ENCODE peak calls at places on chromosomes 7 and 10, in ten cellular contexts. H, M, P, D, G, C, V, I, Y and Z are unnamed samples.

GRCh38 chr10:17425584-17426262 is 28.7 kb downstream of the ST8SIA6 start:
- DNase-seq in H (no peak), M (no peak), P (peak), D (no peak), G (peak), C (no peak), V (no peak), I (no peak), Y (no peak), Z (no peak)

GRCh38 chr7:150357277-150357676 is 11.3 kb upstream of the REPIN1 start:
- DNase-seq in H (no peak), M (no peak), P (no peak), D (no peak), G (peak), C (no peak), V (no peak), I (peak), Y (no peak), Z (no peak)

GRCh38 chr7:54960517-54960916 is 58.3 kb upstream of the EGFR start:
- DNase-seq in H (no peak), M (peak), P (no peak), D (no peak), G (no peak), C (no peak), V (peak), I (no peak), Y (no peak), Z (no peak)

GRCh38 chr10:113985342-113985844 is 58.3 kb upstream of the ADRB1 start:
- DNase-seq in H (no peak), M (no peak), P (no peak), D (no peak), G (no peak), C (no peak), V (no peak), I (no peak), Y (no peak), Z (no peak)

GRCh38 chr10:22218448-22218847 is 633 bp upstream of the EBLN1 start:
- DNase-seq in H (no peak), M (no peak), P (no peak), D (no peak), G (no peak), C (peak), V (peak), I (no peak), Y (no peak), Z (no peak)

GRCh38 chr7:2016761-2017482 is 215.8 kb downstream of the MAD1L1 start:
- DNase-seq in H (no peak), M (no peak), P (no peak), D (peak), G (no peak), C (no peak), V (no peak), I (no peak), Y (peak), Z (no peak)

GRCh38 chr10:113895018-113895417 is 40.6 kb downstream of the NHLRC2 start:
- DNase-seq in H (no peak), M (peak), P (no peak), D (no peak), G (no peak), C (no peak), V (peak), I (no peak), Y (no peak), Z (no peak)

GRCh38 chr10:36303896-36304295 is 661.8 kb upstream of the FZD8 start:
- DNase-seq in H (no peak), M (no peak), P (no peak), D (no peak), G (no peak), C (no peak), V (no peak), I (no peak), Y (no peak), Z (no peak)

GRCh38 chr10:103490986-103491314 is 2.6 kb upstream of the NEURL1 start:
- DNase-seq in H (no peak), M (no peak), P (no peak), D (no peak), G (no peak), C (no peak), V (no peak), I (no peak), Y (no peak), Z (no peak)

GRCh38 chr10:72173635-72174296 is 42.0 kb upstream of the ANAPC16 start:
- DNase-seq in H (no peak), M (peak), P (no peak), D (no peak), G (no peak), C (peak), V (peak), I (no peak), Y (no peak), Z (no peak)

GRCh38 chr7:84490661-84491060 is 296.1 kb upstream of the SEMA3A start:
- DNase-seq in H (no peak), M (peak), P (no peak), D (no peak), G (no peak), C (peak), V (peak), I (no peak), Y (no peak), Z (no peak)

GRCh38 chr10:122391875-122392274 is 17.4 kb downstream of the PLEKHA1 start:
- DNase-seq in H (no peak), M (no peak), P (no peak), D (no peak), G (no peak), C (no peak), V (no peak), I (no peak), Y (no peak), Z (no peak)

GRCh38 chr7:5429857-5430611 is 6.4 kb upstream of the TNRC18 start:
- DNase-seq in H (no peak), M (peak), P (no peak), D (peak), G (no peak), C (no peak), V (peak), I (no peak), Y (peak), Z (no peak)

GRCh38 chr10:103676851-103677417 is 178.4 kb downstream of the SH3PXD2A start:
- DNase-seq in H (no peak), M (peak), P (no peak), D (peak), G (no peak), C (no peak), V (peak), I (no peak), Y (no peak), Z (no peak)

GRCh38 chr7:105707967-105708580 is 126.8 kb upstream of the EFCAB10 start:
- DNase-seq in H (no peak), M (no peak), P (no peak), D (no peak), G (no peak), C (no peak), V (peak), I (no peak), Y (no peak), Z (no peak)

GRCh38 chr10:77237120-77237519 is 400.5 kb downstream of the KCNMA1 start:
- DNase-seq in H (no peak), M (no peak), P (no peak), D (no peak), G (no peak), C (no peak), V (no peak), I (no peak), Y (no peak), Z (no peak)

GRCh38 chr10:80165173-80165572 is 32.6 kb downstream of the PLAC9 start:
- DNase-seq in H (no peak), M (peak), P (no peak), D (no peak), G (no peak), C (no peak), V (peak), I (no peak), Y (no peak), Z (no peak)

GRCh38 chr7:153061913-153062528 is 302.5 kb downstream of the ACTR3B start:
- DNase-seq in H (no peak), M (no peak), P (no peak), D (no peak), G (no peak), C (no peak), V (no peak), I (no peak), Y (no peak), Z (no peak)

GRCh38 chr10:33157108-33157507 is 177.4 kb downstream of the NRP1 start:
- DNase-seq in H (no peak), M (peak), P (no peak), D (no peak), G (no peak), C (no peak), V (peak), I (no peak), Y (no peak), Z (no peak)

GRCh38 chr10:75246506-75246905 is 10.7 kb upstream of the COMTD1 start:
- DNase-seq in H (no peak), M (no peak), P (no peak), D (no peak), G (no peak), C (no peak), V (no peak), I (no peak), Y (peak), Z (no peak)

GRCh38 chr10:84654671-84655070 is 326.3 kb downstream of the CCSER2 start:
- DNase-seq in H (no peak), M (no peak), P (no peak), D (no peak), G (no peak), C (no peak), V (no peak), I (no peak), Y (no peak), Z (no peak)

GRCh38 chr7:42661312-42661711 is 250.6 kb downstream of the C7orf25 start:
- DNase-seq in H (no peak), M (peak), P (no peak), D (no peak), G (no peak), C (no peak), V (peak), I (no peak), Y (no peak), Z (no peak)

GRCh38 chr10:114541081-114541833 is 116.8 kb downstream of the ABLIM1 start:
- DNase-seq in H (no peak), M (peak), P (peak), D (peak), G (peak), C (no peak), V (peak), I (peak), Y (peak), Z (no peak)

GRCh38 chr7:111145472-111145871 is 54.5 kb downstream of the LRRN3 start:
- DNase-seq in H (no peak), M (no peak), P (no peak), D (no peak), G (no peak), C (no peak), V (no peak), I (no peak), Y (no peak), Z (no peak)

GRCh38 chr7:17038783-17039170 is 157.0 kb upstream of the AGR3 start:
- DNase-seq in H (no peak), M (no peak), P (no peak), D (no peak), G (no peak), C (no peak), V (no peak), I (no peak), Y (no peak), Z (no peak)

GRCh38 chr10:121189092-121189491 is 337.9 kb downstream of the WDR11 start:
- DNase-seq in H (no peak), M (no peak), P (no peak), D (no peak), G (no peak), C (no peak), V (no peak), I (no peak), Y (no peak), Z (no peak)

GRCh38 chr7:107220356-107220755 is 51.6 kb downstream of the HBP1 start:
- DNase-seq in H (no peak), M (no peak), P (no peak), D (no peak), G (no peak), C (no peak), V (no peak), I (no peak), Y (no peak), Z (no peak)

GRCh38 chr7:135799881-135800280 is 51.3 kb upstream of the FAM180A start:
- DNase-seq in H (no peak), M (no peak), P (no peak), D (no peak), G (no peak), C (no peak), V (peak), I (no peak), Y (no peak), Z (no peak)